ENCODE peak calls at places on chromosomes 3 and 15, in seven cellular contexts. L is colonic mucosa, Q is endodermal cell, Z is uterus, O is tibial artery, T is AG04450, A is heart right ventricle. M is an unnamed sample.
A peak's percentile ranks its signal among the peaks of the same experiment; 100 is the strongest.

GRCh38 chr3:45688194-45688881 is 858 bp upstream of the SACM1L start:
- DNase-seq in L (peak; percentile 54), Q (peak; percentile 87), Z (peak; percentile 42), O (peak; percentile 49), T (no peak), A (no peak), M (no peak)

GRCh38 chr3:124941729-124942128 is 7.2 kb upstream of the MUC13 start:
- DNase-seq in L (no peak), Q (no peak), Z (no peak), O (no peak), T (no peak), A (no peak), M (no peak)

GRCh38 chr15:42155546-42156265 is 730 bp downstream of the PLA2G4F start:
- DNase-seq in L (peak; percentile 83), Q (no peak), Z (no peak), O (no peak), T (no peak), A (no peak), M (no peak)

GRCh38 chr3:183291511-183292031 is 38.5 kb downstream of the B3GNT5 start:
- DNase-seq in L (no peak), Q (no peak), Z (no peak), O (no peak), T (no peak), A (no peak), M (no peak)

GRCh38 chr3:188830955-188831354 is 340.8 kb upstream of the TPRG1 start:
- DNase-seq in L (no peak), Q (no peak), Z (no peak), O (no peak), T (no peak), A (no peak), M (no peak)

GRCh38 chr3:161474139-161474538 is 22.5 kb upstream of the OTOL1 start:
- DNase-seq in L (no peak), Q (no peak), Z (no peak), O (no peak), T (no peak), A (no peak), M (no peak)

GRCh38 chr3:17740703-17741102 is 1.7 kb downstream of the TBC1D5 start:
- DNase-seq in L (peak; percentile 55), Q (no peak), Z (no peak), O (no peak), T (peak; percentile 4), A (no peak), M (no peak)

GRCh38 chr15:67063689-67064606 is 1.5 kb upstream of the SMAD3 start:
- DNase-seq in L (peak; percentile 76), Q (peak; percentile 93), Z (no peak), O (no peak), T (no peak), A (no peak), M (no peak)

GRCh38 chr15:55270301-55270700 is 19.3 kb downstream of the RAB27A start:
- DNase-seq in L (no peak), Q (no peak), Z (no peak), O (no peak), T (no peak), A (no peak), M (no peak)

GRCh38 chr3:65534825-65535224 is 503.9 kb downstream of the MAGI1 start:
- DNase-seq in L (no peak), Q (no peak), Z (no peak), O (no peak), T (no peak), A (no peak), M (no peak)

GRCh38 chr15:100171411-100171810 is 170.4 kb downstream of the ADAMTS17 start:
- DNase-seq in L (no peak), Q (no peak), Z (no peak), O (no peak), T (no peak), A (no peak), M (no peak)

GRCh38 chr3:9916346-9916733 is 558 bp upstream of the IL17RC start:
- DNase-seq in L (peak; percentile 39), Q (no peak), Z (no peak), O (no peak), T (no peak), A (no peak), M (no peak)

GRCh38 chr3:65952842-65953241 is 85.9 kb downstream of the MAGI1 start:
- DNase-seq in L (no peak), Q (no peak), Z (no peak), O (no peak), T (no peak), A (no peak), M (no peak)

GRCh38 chr3:175896655-175897054 is 1037.5 kb downstream of the NAALADL2 start:
- DNase-seq in L (no peak), Q (no peak), Z (no peak), O (no peak), T (no peak), A (no peak), M (no peak)

GRCh38 chr3:191328963-191329653 is at the start of gene CCDC50:
- DNase-seq in L (peak; percentile 88), Q (peak; percentile 94), Z (peak; percentile 80), O (peak; percentile 86), T (no peak), A (peak; percentile 90), M (peak; percentile 21)

GRCh38 chr15:90735929-90736328 is 18.8 kb downstream of the BLM start:
- DNase-seq in L (no peak), Q (no peak), Z (no peak), O (no peak), T (no peak), A (no peak), M (no peak)

GRCh38 chr15:88498991-88499390 is 31.5 kb downstream of the MRPS11 start:
- DNase-seq in L (no peak), Q (no peak), Z (no peak), O (no peak), T (no peak), A (peak; percentile 38), M (no peak)

GRCh38 chr3:106711650-106712049 is 665.6 kb upstream of the CCDC54 start:
- DNase-seq in L (no peak), Q (no peak), Z (no peak), O (no peak), T (no peak), A (no peak), M (no peak)

GRCh38 chr3:128698211-128699011 is 27.6 kb upstream of the RAB7A start:
- DNase-seq in L (peak; percentile 35), Q (peak; percentile 81), Z (peak; percentile 43), O (peak; percentile 26), T (no peak), A (no peak), M (no peak)

GRCh38 chr15:91068966-91069365 is 31.1 kb upstream of the SV2B start:
- DNase-seq in L (no peak), Q (no peak), Z (no peak), O (no peak), T (no peak), A (no peak), M (no peak)

GRCh38 chr15:48680841-48681240 is 35.3 kb upstream of the FBN1 start:
- DNase-seq in L (no peak), Q (no peak), Z (no peak), O (no peak), T (peak; percentile 79), A (no peak), M (no peak)

GRCh38 chr15:33145447-33145846 is 49.1 kb downstream of the FMN1 start:
- DNase-seq in L (no peak), Q (no peak), Z (no peak), O (no peak), T (no peak), A (no peak), M (no peak)

GRCh38 chr15:74730619-74731316 is 5.4 kb upstream of the CYP1A1 start:
- DNase-seq in L (no peak), Q (no peak), Z (no peak), O (no peak), T (no peak), A (no peak), M (no peak)

GRCh38 chr15:77584201-77584600 is 48.5 kb downstream of the LINGO1 start:
- DNase-seq in L (no peak), Q (peak; percentile 73), Z (no peak), O (no peak), T (no peak), A (no peak), M (no peak)
- TF ChIP-seq CTCF in L (no peak), Q (peak; percentile 73), Z (no peak), O (no peak), T (peak; percentile 31), A (no peak), M (no peak)

GRCh38 chr3:195811756-195812155 is at the start of gene MUC4:
- DNase-seq in L (peak; percentile 92), Q (peak; percentile 74), Z (no peak), O (no peak), T (no peak), A (no peak), M (no peak)
- H3K27me3 ChIP-seq in L (no peaks in the 10 kb centered on the region), Q (no peaks in the 10 kb centered on the region), Z (no peaks in the 10 kb centered on the region), O (peaks cover 47% of the 10 kb centered on the region), T (peaks cover 27% of the 10 kb centered on the region), A (peaks cover 15% of the 10 kb centered on the region), M (no peaks in the 10 kb centered on the region)

DNA sequence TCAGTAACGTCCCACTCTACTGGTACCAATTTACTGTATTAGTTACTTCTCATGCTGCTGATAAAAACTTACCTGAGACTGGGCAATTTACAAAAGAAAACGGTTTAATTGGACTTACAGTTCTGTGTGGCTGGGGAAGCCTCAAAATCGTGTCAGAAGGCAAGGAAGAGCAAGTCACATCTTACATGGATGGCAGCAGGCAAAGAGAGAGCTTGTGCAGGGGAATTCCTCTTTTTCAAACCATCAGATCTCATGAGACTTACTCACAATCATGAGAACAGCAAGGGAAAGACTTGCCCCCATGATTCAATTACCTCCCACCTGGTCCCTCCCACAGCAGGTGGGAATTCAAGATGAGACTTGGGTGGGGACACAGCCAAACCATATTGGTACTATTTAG is 908.2 kb upstream of the NR2F2 start:
- DNase-seq in L (no peak), Q (no peak), Z (no peak), O (no peak), T (no peak), A (no peak), M (no peak)
- H3K9me3 ChIP-seq in L (no peaks in the 10 kb centered on the region), Q (peaks cover 16% of the 10 kb centered on the region), Z (no peaks in the 10 kb centered on the region), O (no peaks in the 10 kb centered on the region), T (no peaks in the 10 kb centered on the region), A (no peaks in the 10 kb centered on the region), M (peaks cover 11% of the 10 kb centered on the region)

GRCh38 chr3:120147072-120147871 is 53.0 kb upstream of the GSK3B start:
- DNase-seq in L (peak; percentile 83), Q (peak; percentile 56), Z (no peak), O (no peak), T (no peak), A (no peak), M (peak; percentile 20)
- TF ChIP-seq CTCF in L (no peak), Q (peak; percentile 61), Z (no peak), O (no peak), T (no peak), A (peak; percentile 22), M (peak; percentile 69)

GRCh38 chr3:181728470-181728869 is 16.7 kb downstream of the SOX2 start:
- DNase-seq in L (no peak), Q (no peak), Z (no peak), O (no peak), T (no peak), A (no peak), M (no peak)
- H3K27me3 ChIP-seq in L (peaks cover 70% of the 10 kb centered on the region), Q (peaks cover 80% of the 10 kb centered on the region), Z (peaks cover 4% of the 10 kb centered on the region), O (peaks cover 81% of the 10 kb centered on the region), T (peaks cover 53% of the 10 kb centered on the region), A (peaks cover 100% of the 10 kb centered on the region), M (peaks cover 77% of the 10 kb centered on the region)

GRCh38 chr3:1330107-1330506 is 237.3 kb downstream of the CNTN6 start:
- DNase-seq in L (no peak), Q (no peak), Z (no peak), O (no peak), T (no peak), A (no peak), M (no peak)
- H3K9me3 ChIP-seq in L (no peaks in the 10 kb centered on the region), Q (peaks cover 32% of the 10 kb centered on the region), Z (no peaks in the 10 kb centered on the region), O (no peaks in the 10 kb centered on the region), T (no peaks in the 10 kb centered on the region), A (no peaks in the 10 kb centered on the region), M (no peaks in the 10 kb centered on the region)